ENCODE peak calls at places on chromosome 14, in five cellular contexts. A is fibroblast of lung; I is CD4-positive, alpha-beta memory T cell; R is CD8-positive, alpha-beta T cell; D is colonic mucosa. H is an unnamed sample.

GRCh38 chr14:56918849-56919574 is 108.7 kb upstream of the OTX2 start:
- DNase-seq in A (no peak), I (no peak), R (no peak), D (no peak), H (no peak)

GRCh38 chr14:68736519-68736918 is 56.3 kb downstream of the ZFP36L1 start:
- DNase-seq in A (no peak), I (no peak), R (no peak), D (no peak), H (no peak)

GRCh38 chr14:76203086-76204001 is 51.6 kb downstream of the GPATCH2L start:
- DNase-seq in A (peak), I (no peak), R (no peak), D (no peak), H (no peak)

GRCh38 chr14:52923902-52924575 is 26.8 kb downstream of the FERMT2 start:
- DNase-seq in A (no peak), I (no peak), R (no peak), D (no peak), H (no peak)

GRCh38 chr14:89973234-89973823 is 17.6 kb downstream of the TDP1 start:
- DNase-seq in A (peak), I (peak), R (no peak), D (peak), H (peak)

GRCh38 chr14:101972126-101972785 is 7.9 kb downstream of the DYNC1H1 start:
- DNase-seq in A (peak), I (no peak), R (no peak), D (peak), H (no peak)

GRCh38 chr14:32366995-32367394 is 37.9 kb downstream of the AKAP6 start:
- DNase-seq in A (no peak), I (no peak), R (no peak), D (no peak), H (no peak)

GRCh38 chr14:92254786-92255185 is 68.2 kb upstream of the SLC24A4 start:
- DNase-seq in A (peak), I (no peak), R (no peak), D (peak), H (peak)

GRCh38 chr14:98498019-98498885 is 773.7 kb downstream of the BCL11B start:
- DNase-seq in A (no peak), I (no peak), R (no peak), D (no peak), H (no peak)

GRCh38 chr14:44657688-44658388 is 150.8 kb upstream of the FSCB start:
- DNase-seq in A (peak), I (no peak), R (no peak), D (no peak), H (no peak)

GRCh38 chr14:49619730-49620129 is 696 bp downstream of the RPL36AL start:
- DNase-seq in A (no peak), I (no peak), R (no peak), D (no peak), H (no peak)

GRCh38 chr14:69586420-69586819 is 11.7 kb upstream of the CCDC177 start:
- DNase-seq in A (no peak), I (no peak), R (no peak), D (no peak), H (no peak)

GRCh38 chr14:18688346-18688745 is 87.4 kb downstream of the OR11H12 start:
- DNase-seq in A (no peak), I (no peak), R (no peak), D (no peak), H (no peak)
- H3K27ac ChIP-seq in A (no peak), I (no peak), R (no peak), D (no peak), H (no peak)

GRCh38 chr14:100536721-100537700 is 50.2 kb downstream of the BEGAIN start:
- DNase-seq in A (no peak), I (no peak), R (no peak), D (peak), H (peak)
- H3K27ac ChIP-seq in A (no peak), I (no peak), R (no peak), D (no peak), H (no peak)

GRCh38 chr14:75182820-75183219 is 6.4 kb upstream of the TMED10 start:
- DNase-seq in A (peak), I (no peak), R (no peak), D (no peak), H (no peak)
- H3K27ac ChIP-seq in A (no peak), I (no peak), R (no peak), D (no peak), H (no peak)

GRCh38 chr14:64796369-64796768 is 83.3 kb downstream of the SPTB start:
- DNase-seq in A (no peak), I (no peak), R (no peak), D (no peak), H (no peak)
- H3K27ac ChIP-seq in A (no peak), I (no peak), R (no peak), D (no peak), H (no peak)